ENCODE peak calls at places on chromosomes 13 and 19, in six cellular contexts. J is RWPE1, H is neuronal stem cell, K is PC-9, C is tibial artery, X is mammary epithelial cell. Y is an unnamed sample.

GRCh38 chr13:38417241-38417640 is 67.6 kb downstream of the UFM1 start:
- DNase-seq in X (no peak), J (peak; percentile 36), C (no peak), K (no peak), H (no peak), Y (no peak)

GRCh38 chr13:97125051-97125809 is 96.9 kb upstream of the MBNL2 start:
- DNase-seq in J (peak; percentile 84), H (no peak), C (peak; percentile 67), K (peak; percentile 90), X (peak; percentile 90), Y (peak; percentile 80)

GRCh38 chr13:113152894-113153809 is 5.3 kb upstream of the PROZ start:
- DNase-seq in J (no peak), K (no peak), C (peak; percentile 62), H (peak; percentile 67), X (no peak), Y (no peak)

GRCh38 chr19:41299755-41300089 is 10.2 kb upstream of the CCDC97 start:
- DNase-seq in J (no peak), X (no peak), C (peak; percentile 76), K (no peak), H (no peak), Y (no peak)

GRCh38 chr13:28463481-28463880 is 31.4 kb downstream of the FLT1 start:
- DNase-seq in H (no peak), C (no peak), X (no peak), K (no peak), J (no peak), Y (no peak)

GRCh38 chr19:7478173-7478842 is 10.5 kb downstream of the PEX11G start:
- DNase-seq in H (no peak), X (no peak), K (no peak), J (no peak), C (no peak), Y (no peak)

GRCh38 chr13:60226507-60226906 is 62.8 kb upstream of the DIAPH3 start:
- DNase-seq in J (peak; percentile 4), H (peak; percentile 9), X (peak; percentile 8), K (no peak), C (no peak), Y (no peak)

GRCh38 chr19:49888478-49888901 is 8.2 kb downstream of the IL4I1 start:
- DNase-seq in H (no peak), C (no peak), X (no peak), J (no peak), K (peak; percentile 30), Y (no peak)

GRCh38 chr13:40469581-40470282 is 196.7 kb downstream of the FOXO1 start:
- DNase-seq in H (no peak), J (no peak), C (no peak), K (no peak), X (no peak), Y (no peak)

GRCh38 chr13:45799451-45799850 is 52.1 kb downstream of the SIAH3 start:
- DNase-seq in X (no peak), H (no peak), C (no peak), K (no peak), J (no peak), Y (no peak)

GRCh38 chr19:12932392-12933286 is 872 bp downstream of the FARSA start:
- DNase-seq in H (no peak), C (no peak), X (no peak), J (no peak), K (no peak), Y (no peak)
- H3K27ac ChIP-seq in H (no peak overlapping the region), C (peak overlapping the region; percentile 85), X (peak overlapping the region; percentile 63), J (peak overlapping the region; percentile 75), K (peak overlapping the region; percentile 25), Y (peak overlapping the region; percentile 53)

GRCh38 chr19:48303367-48303766 is 22.0 kb upstream of the EMP3 start:
- DNase-seq in X (no peak), C (no peak), H (no peak), J (no peak), K (no peak), Y (no peak)

GRCh38 chr19:48303866-48304265 is 21.5 kb upstream of the EMP3 start:
- DNase-seq in H (no peak), X (no peak), K (no peak), J (no peak), C (no peak), Y (no peak)

GRCh38 chr19:48310227-48310626 is 15.1 kb upstream of the EMP3 start:
- DNase-seq in H (no peak), K (no peak), C (no peak), X (no peak), J (no peak), Y (no peak)

GRCh38 chr19:48311384-48311783 is 14.0 kb upstream of the EMP3 start:
- DNase-seq in X (no peak), H (no peak), K (no peak), C (no peak), J (no peak), Y (no peak)

DNA sequence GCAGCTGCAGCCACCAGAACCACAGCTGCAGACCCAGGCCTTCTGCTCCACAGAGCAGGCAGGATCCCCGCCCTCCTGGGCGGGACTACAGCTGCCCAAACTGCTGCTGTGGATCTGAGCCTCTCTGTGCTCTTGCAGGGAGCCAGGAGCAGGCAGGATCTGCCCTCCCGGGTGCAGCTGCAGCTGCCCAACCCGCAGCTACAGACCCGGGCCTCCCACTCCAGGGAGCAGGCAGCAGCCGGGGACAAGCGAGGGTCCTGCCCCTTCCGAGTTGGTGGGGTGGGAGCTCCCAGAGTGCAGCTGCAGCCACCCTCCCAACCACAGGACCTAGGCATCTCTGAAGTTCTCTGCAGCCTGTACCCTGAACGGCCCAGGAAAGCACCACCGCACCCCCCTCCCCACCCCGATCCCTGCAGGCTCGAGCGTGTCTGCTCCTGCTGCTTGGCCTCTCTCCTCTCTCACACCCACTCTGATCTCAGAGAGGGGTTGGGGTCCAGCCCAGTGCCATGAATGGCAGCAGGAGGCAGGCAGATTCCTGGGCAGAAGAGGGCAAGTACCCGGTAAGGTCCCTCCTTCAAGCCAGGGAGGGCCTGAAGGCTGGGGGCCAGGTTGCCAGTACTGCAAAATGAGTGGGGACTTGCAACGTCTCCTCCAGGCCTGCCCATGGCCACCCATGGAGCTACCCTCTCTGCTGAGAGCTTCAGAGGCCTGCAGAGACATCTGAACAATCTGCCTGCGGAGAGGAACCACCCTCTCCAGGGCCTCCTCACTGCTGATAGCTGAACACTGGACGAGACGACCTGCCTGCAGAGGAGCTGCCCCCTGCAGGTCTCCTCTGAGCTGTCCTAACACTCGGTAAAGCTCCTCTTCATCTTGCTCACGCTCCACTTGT is 16.4 kb upstream of the EMP3 start:
- DNase-seq in J (no peak), H (no peak), K (no peak), C (no peak), X (no peak), Y (no peak)
- H3K27ac ChIP-seq in J (peak overlapping the region; percentile 63), H (no peak overlapping the region), K (no peak overlapping the region), C (no peak overlapping the region), X (no peak overlapping the region), Y (no peak overlapping the region)

GRCh38 chr19:55683449-55684261 is 8.6 kb downstream of the EPN1 start:
- DNase-seq in K (no peak), J (no peak), H (no peak), X (no peak), C (no peak), Y (no peak)
- H3K27ac ChIP-seq in K (no peak overlapping the region), J (peak overlapping the region; percentile 6), H (no peak overlapping the region), X (no peak overlapping the region), C (no peak overlapping the region), Y (no peak overlapping the region)

GRCh38 chr13:25213716-25214115 is 41.6 kb upstream of the AMER2 start:
- DNase-seq in C (no peak), H (no peak), K (no peak), J (peak; percentile 70), X (peak; percentile 74), Y (peak; percentile 75)

GRCh38 chr13:25217023-25217909 is 45.2 kb upstream of the AMER2 start:
- DNase-seq in K (no peak), H (no peak), J (peak; percentile 13), X (peak; percentile 65), C (no peak), Y (peak; percentile 43)

GRCh38 chr13:25218011-25218410 is 45.9 kb upstream of the AMER2 start:
- DNase-seq in H (no peak), J (no peak), K (no peak), X (no peak), C (no peak), Y (no peak)

GRCh38 chr13:25214371-25215252 is 42.5 kb upstream of the AMER2 start:
- DNase-seq in H (no peak), J (no peak), C (peak; percentile 48), K (no peak), X (peak; percentile 16), Y (no peak)

DNA sequence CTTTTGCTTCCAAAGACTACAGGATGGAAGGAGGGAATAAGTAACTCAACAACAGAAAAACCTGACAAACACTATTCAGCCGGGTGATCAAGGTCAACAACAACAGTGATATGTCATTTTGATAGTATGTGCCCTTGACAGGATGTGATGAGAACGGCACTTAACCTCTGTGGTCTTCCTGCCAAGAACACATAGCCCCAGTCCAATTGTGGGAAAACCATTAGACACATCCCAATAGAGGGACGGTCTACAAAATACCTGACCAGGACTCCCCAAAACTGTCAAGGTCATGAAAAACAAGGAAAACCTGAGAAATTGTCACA is 43.1 kb upstream of the AMER2 start:
- DNase-seq in K (no peak), C (no peak), X (no peak), J (no peak), H (no peak), Y (no peak)
- H3K27ac ChIP-seq in K (no peak overlapping the region), C (no peak overlapping the region), X (no peak overlapping the region), J (no peak overlapping the region), H (no peak overlapping the region), Y (no peak overlapping the region)

GRCh38 chr13:75220238-75220542 is 261.8 kb downstream of the TBC1D4 start:
- DNase-seq in K (no peak), X (no peak), J (no peak), H (no peak), C (no peak), Y (no peak)

GRCh38 chr13:75223981-75224742 is 257.8 kb downstream of the TBC1D4 start:
- DNase-seq in X (peak; percentile 25), H (no peak), C (no peak), J (no peak), K (no peak), Y (no peak)

GRCh38 chr13:75217949-75218348 is 264.0 kb downstream of the TBC1D4 start:
- DNase-seq in X (peak; percentile 7), K (no peak), J (no peak), H (peak; percentile 26), C (no peak), Y (no peak)

GRCh38 chr13:75222031-75222430 is 259.9 kb downstream of the TBC1D4 start:
- DNase-seq in K (no peak), H (no peak), X (peak; percentile 12), C (peak; percentile 48), J (no peak), Y (no peak)

DNA sequence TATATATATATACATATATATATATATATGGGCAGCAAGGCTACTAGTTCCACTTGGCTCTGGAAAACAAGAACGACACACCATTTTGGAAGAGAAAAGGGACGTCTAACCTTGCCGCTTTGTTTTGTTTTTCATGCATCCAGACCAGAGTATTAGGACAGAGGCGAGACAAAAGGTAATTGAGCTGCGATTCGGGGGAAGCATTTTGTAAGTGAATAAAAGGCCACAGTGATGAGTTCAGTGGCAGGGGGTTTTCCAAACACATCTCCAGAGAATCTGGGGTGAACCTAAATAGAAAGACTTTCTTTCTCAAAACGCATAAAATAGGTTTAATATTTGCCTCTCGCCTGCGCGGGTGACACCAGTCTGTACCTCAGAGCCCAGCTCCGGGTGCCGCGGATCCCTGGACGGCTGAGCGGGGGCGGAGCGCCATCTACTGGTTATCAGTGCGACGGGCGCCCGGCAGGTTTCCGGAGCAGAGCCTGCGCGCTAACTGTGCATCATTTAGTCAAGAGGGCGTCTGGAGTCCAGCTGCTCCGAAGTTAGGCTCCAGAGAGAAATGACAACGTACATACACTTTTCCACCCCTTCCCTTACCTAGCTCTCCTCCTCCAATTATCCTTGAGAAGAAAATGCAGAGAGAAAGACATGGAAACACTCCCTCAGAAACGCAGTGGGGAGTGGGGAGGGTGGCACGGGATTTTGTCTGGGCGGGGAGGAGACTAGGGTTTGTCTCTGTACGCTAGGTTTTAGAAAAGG is 262.3 kb downstream of the TBC1D4 start:
- DNase-seq in K (no peak), J (peak; percentile 78), X (peak; percentile 59), C (peak; percentile 79), H (peak; percentile 74), Y (no peak)
- H3K27ac ChIP-seq in K (no peak overlapping the region), J (no peak overlapping the region), X (no peak overlapping the region), C (no peak overlapping the region), H (no peak overlapping the region), Y (no peak overlapping the region)